ENCODE peak calls at places on chromosomes 12 and 14, in four cellular contexts. Q, V, C and W are unnamed samples.

GRCh38 chr14:53715390-53715730 is 241.3 kb downstream of the BMP4 start:
- DNase-seq in Q (no peak), V (no peak), C (no peak), W (peak; percentile 6)

GRCh38 chr12:54526800-54527630 is 22.4 kb upstream of the PDE1B start:
- DNase-seq in Q (no peak), V (no peak), C (no peak), W (no peak)

GRCh38 chr14:23113346-23114119 is 5.5 kb downstream of the CEBPE start:
- DNase-seq in Q (peak; percentile 58), V (no peak), C (no peak), W (no peak)

GRCh38 chr14:59919582-59920377 is at the start of gene LRRC9:
- DNase-seq in Q (no peak), V (no peak), C (peak; percentile 51), W (no peak)

GRCh38 chr14:38611928-38612327 is 356.0 kb upstream of the CLEC14A start:
- DNase-seq in Q (no peak), V (no peak), C (no peak), W (no peak)

GRCh38 chr14:103862393-103862782 is 15.0 kb upstream of the PPP1R13B start:
- DNase-seq in Q (no peak), V (no peak), C (no peak), W (no peak)

GRCh38 chr14:70803321-70804110 is 5.8 kb downstream of the MAP3K9 start:
- DNase-seq in Q (no peak), V (no peak), C (no peak), W (no peak)

GRCh38 chr12:47981496-47982260 is 18.3 kb downstream of the TMEM106C start:
- DNase-seq in Q (no peak), V (no peak), C (no peak), W (no peak)

GRCh38 chr12:11981174-11981733 is 89.5 kb upstream of the BCL2L14 start:
- DNase-seq in Q (no peak), V (no peak), C (no peak), W (no peak)

GRCh38 chr12:52044284-52044983 is 6.8 kb upstream of the NR4A1 start:
- DNase-seq in Q (peak; percentile 97), V (peak; percentile 95), C (peak; percentile 93), W (peak; percentile 89)

GRCh38 chr14:102586420-102587119 is 5.9 kb upstream of the RCOR1 start:
- DNase-seq in Q (no peak), V (no peak), C (no peak), W (no peak)
- TF ChIP-seq CTCF in Q (no peak), V (no peak), C (no peak), W (peak; percentile 37)

GRCh38 chr14:33884916-33885315 is 66.0 kb downstream of the EGLN3 start:
- DNase-seq in Q (no peak), V (no peak), C (no peak), W (no peak)
- H3K36me3 ChIP-seq in Q (no peaks in the 10 kb centered on the region), V (no peaks in the 10 kb centered on the region), C (no peaks in the 10 kb centered on the region), W (no peaks in the 10 kb centered on the region)

GRCh38 chr14:73753887-73754880 is 40.0 kb upstream of the PNMA1 start:
- DNase-seq in Q (peak; percentile 83), V (no peak), C (no peak), W (no peak)
- H3K4me3 ChIP-seq in Q (peak overlapping the region; percentile 34), V (peak overlapping the region; percentile 41), C (peak overlapping the region; percentile 18), W (peak overlapping the region; percentile 9)

DNA sequence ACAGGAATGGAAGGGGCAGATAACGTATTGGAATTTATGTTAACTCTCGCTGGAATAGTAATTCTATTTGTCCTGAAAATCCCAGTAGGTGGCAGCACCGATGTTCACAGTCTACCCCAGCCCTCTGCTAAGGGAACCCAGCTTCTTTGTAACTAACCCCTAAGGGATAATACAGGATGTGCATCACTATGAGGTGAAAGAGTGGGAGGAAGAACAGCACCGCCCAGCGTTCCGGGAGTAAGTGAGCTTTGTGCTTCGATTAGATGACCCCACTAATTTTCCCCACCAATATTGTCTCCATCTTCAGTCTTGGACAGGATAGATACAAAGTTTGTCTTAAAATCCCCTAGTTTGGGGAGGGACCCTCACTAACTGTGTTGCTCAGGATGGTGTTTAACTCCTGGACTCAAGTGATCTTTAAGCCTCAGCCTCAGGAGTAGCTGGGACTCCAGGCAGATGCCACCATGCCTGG is 2.7 kb downstream of the SLC2A3 start:
- DNase-seq in Q (peak; percentile 88), V (peak; percentile 63), C (peak; percentile 68), W (peak; percentile 73)
- TF ChIP-seq CTCF in Q (peak; percentile 52), V (peak; percentile 47), C (peak; percentile 68), W (peak; percentile 69)

DNA sequence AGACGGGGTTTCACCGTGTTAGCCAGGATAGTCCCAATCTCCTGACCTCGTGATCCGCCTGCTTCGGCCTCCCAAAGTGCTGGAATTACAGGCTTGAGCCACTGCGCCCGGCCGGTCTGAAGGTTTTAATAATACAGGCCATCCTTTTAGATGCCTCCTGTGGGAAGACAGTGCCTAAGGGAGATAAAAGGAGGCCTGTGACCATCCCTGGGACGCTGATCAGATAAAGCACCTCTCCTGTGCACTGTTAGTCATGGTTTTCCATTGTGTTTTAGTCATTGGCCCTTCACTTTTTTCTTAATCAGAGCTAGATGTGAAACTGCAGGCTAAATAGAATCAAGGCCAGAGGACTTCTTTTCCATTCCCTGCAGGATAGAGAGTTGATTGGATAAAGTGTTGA is 7.6 kb upstream of the ACADS start:
- DNase-seq in Q (no peak), V (no peak), C (no peak), W (no peak)
- H3K36me3 ChIP-seq in Q (peaks cover 39% of the 10 kb centered on the region), V (no peaks in the 10 kb centered on the region), C (peaks cover 16% of the 10 kb centered on the region), W (peaks cover 31% of the 10 kb centered on the region)

GRCh38 chr12:5830121-5830520 is 114.9 kb downstream of the ANO2 start:
- DNase-seq in Q (no peak), V (no peak), C (no peak), W (no peak)
- H3K4me3 ChIP-seq in Q (no peak overlapping the region), V (no peak overlapping the region), C (no peak overlapping the region), W (no peak overlapping the region)

DNA sequence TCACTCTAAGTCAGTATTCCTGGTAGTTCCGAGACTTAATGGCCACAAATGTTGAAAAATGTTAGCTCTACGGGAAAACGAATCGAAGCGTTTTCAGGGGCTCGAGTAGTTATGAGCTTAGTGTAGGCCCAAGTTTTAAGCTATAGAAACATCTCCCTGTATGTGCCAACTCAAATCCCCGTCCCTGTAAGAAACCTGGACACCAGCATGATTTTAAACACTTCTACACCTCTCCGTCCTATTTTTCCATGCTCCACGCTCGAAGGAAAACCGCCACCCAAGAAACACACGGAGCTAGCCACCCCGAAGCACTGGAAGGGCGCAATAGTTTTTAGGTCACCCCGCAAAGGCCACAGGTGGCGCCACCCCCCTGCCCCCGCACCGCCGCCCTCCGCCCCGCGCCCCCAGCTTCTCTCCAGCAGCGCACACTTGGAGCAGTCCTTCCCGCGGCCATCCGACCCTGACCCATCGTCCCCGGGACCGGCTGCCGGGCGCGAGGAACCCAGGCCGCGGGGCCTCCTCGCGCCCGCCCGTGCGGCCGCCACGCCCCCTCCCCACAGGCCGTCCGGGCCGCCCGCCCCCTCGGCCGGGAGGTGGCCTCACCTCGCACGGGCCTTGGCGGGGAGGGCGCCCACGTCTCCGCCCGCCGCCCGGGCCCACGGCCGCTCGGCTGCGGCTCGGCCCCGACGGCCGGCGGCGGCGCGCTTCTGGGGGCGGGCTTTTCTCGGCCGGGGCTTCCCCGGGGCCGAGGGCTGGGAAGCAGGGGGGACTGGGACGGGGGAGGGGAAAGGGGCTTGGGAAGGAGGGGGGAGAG is 519 bp downstream of the R3HDM2 start:
- DNase-seq in Q (no peak), V (peak; percentile 34), C (peak; percentile 78), W (no peak)
- TF ChIP-seq CTCF in Q (peak; percentile 13), V (no peak), C (peak; percentile 24), W (no peak)

GRCh38 chr14:101991336-101991735 is 27.0 kb downstream of the DYNC1H1 start:
- DNase-seq in Q (no peak), V (no peak), C (no peak), W (no peak)
- H3K36me3 ChIP-seq in Q (peaks cover 71% of the 10 kb centered on the region), V (peaks cover 15% of the 10 kb centered on the region), C (peaks cover 58% of the 10 kb centered on the region), W (peaks cover 51% of the 10 kb centered on the region)

GRCh38 chr14:42222924-42223471 is 616.3 kb downstream of the LRFN5 start:
- DNase-seq in Q (no peak), V (peak; percentile 51), C (no peak), W (peak; percentile 13)
- H3K4me3 ChIP-seq in Q (no peak overlapping the region), V (no peak overlapping the region), C (no peak overlapping the region), W (no peak overlapping the region)